ENCODE peak calls at places on chromosomes 12 and 14, in five cellular contexts. T is neuronal stem cell, P is H9, Y is trophoblast cell, A is mesenchymal stem cell. U is an unnamed sample.

GRCh38 chr14:72523397-72524157 is 370.3 kb downstream of the DPF3 start:
- DNase-seq in T (no peak), P (no peak), Y (no peak), A (no peak), U (peak; percentile 19)

GRCh38 chr14:52801014-52801708 is 9.8 kb upstream of the GNPNAT1 start:
- DNase-seq in T (no peak), P (no peak), Y (peak; percentile 15), A (peak; percentile 97), U (peak; percentile 92)

GRCh38 chr14:100688598-100689499 is 37.8 kb upstream of the DLK1 start:
- DNase-seq in T (no peak), P (no peak), Y (no peak), A (peak; percentile 82), U (peak; percentile 82)

GRCh38 chr12:121989266-121989950 is 32.3 kb upstream of the BCL7A start:
- DNase-seq in T (no peak), P (no peak), Y (no peak), A (no peak), U (no peak)

GRCh38 chr14:67370830-67371229 is 10.7 kb downstream of the EIF2S1 start:
- DNase-seq in T (no peak), P (no peak), Y (no peak), A (no peak), U (peak; percentile 26)

GRCh38 chr12:50765325-50765911 is 1.5 kb downstream of the ATF1 start:
- DNase-seq in T (peak; percentile 27), P (peak; percentile 46), Y (peak; percentile 71), A (peak; percentile 76), U (peak; percentile 56)

GRCh38 chr12:52529417-52529816 is 9.2 kb upstream of the KRT5 start:
- DNase-seq in T (no peak), P (no peak), Y (no peak), A (no peak), U (no peak)

GRCh38 chr14:91311284-91311662 is 66.8 kb upstream of the GPR68 start:
- DNase-seq in T (no peak), P (no peak), Y (no peak), A (no peak), U (no peak)

GRCh38 chr14:90276627-90277367 is 20.4 kb downstream of the PSMC1 start:
- DNase-seq in T (no peak), P (peak; percentile 73), Y (no peak), A (no peak), U (peak; percentile 13)

GRCh38 chr14:63717704-63718103 is 10.2 kb downstream of the SGPP1 start:
- DNase-seq in T (no peak), P (no peak), Y (no peak), A (peak; percentile 52), U (peak; percentile 36)

GRCh38 chr12:58465418-58465817 is 454.9 kb downstream of the LRIG3 start:
- DNase-seq in T (no peak), P (no peak), Y (no peak), A (no peak), U (peak; percentile 18)

GRCh38 chr12:80269953-80270552 is 170.7 kb downstream of the OTOGL start:
- DNase-seq in T (peak; percentile 35), P (no peak), Y (no peak), A (peak; percentile 59), U (peak; percentile 60)

GRCh38 chr12:57628280-57629191 is 4.5 kb downstream of the B4GALNT1 start:
- DNase-seq in T (no peak), P (peak; percentile 31), Y (no peak), A (no peak), U (no peak)

DNA sequence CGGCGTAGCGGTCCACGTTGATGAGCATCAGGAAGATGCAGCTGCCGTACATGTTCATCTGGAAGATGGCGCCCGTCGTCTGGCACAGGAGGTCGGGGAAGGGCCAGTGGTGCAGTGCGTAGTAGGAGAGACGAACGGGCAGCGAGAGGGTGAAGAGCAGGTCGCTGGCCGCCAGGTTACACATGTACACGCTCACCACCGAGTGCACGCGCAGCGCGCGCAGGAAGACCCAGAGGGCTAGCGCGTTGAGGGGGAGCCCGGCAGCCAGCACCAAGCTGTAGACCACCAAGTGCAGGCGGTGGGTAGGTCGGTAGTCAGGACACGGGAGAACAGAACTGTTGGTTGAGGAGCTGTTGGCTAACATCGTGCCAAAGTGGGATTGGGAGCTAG is 13.7 kb upstream of the CHD4 start:
- DNase-seq in T (no peak), P (no peak), Y (no peak), A (no peak), U (no peak)
- H3K4ac ChIP-seq in T (peak overlapping the region; percentile 96), P (no peak overlapping the region), Y (no peak overlapping the region), A (peak overlapping the region; percentile 44), U (no peak overlapping the region)

DNA sequence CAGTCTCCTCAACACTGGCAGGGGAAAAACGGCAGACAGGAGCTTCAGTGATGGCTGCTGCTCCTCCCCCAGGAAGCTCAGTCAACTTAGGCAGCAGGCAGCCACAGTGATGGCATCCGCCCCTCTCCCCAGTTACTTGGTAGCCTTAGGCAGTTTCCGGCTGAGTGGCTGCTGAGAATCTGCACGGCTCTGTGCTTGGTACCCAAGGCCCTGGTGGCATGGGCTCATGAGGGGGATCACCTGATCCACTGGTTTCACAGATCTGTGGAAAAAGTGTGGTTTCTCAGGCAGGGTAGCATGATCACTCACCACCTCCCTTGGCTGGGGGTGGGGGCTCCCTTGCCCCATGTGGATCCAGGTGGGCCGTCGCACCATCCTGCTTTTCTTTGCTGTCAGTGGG is 244.6 kb upstream of the MDGA2 start:
- DNase-seq in T (no peak), P (no peak), Y (no peak), A (no peak), U (no peak)
- H2AK5ac ChIP-seq in T (no peak overlapping the region), P (no peak overlapping the region), Y (no peak overlapping the region), A (no peak overlapping the region), U (no peak overlapping the region)

DNA sequence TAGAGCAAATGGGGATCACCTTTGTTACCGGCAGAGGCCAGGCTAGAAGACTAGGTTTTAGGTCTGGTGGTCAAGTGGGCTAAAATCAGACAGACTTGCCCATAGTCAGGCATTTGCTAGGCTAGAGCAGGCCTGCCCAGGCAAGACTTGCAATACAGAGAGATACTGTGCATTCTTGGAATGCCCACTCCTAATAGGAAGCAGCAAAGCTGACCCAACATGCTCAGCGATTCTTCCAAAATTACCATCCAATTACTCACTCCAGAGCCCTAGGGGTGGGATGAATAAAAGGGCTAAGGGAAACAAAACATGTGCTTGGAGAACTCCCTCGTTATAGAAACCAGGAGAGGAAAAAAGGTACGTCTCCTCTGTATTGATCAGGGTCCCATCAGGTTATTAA is 187.8 kb upstream of the AMIGO2 start:
- DNase-seq in T (no peak), P (no peak), Y (peak; percentile 51), A (no peak), U (peak; percentile 26)
- H3K4ac ChIP-seq in T (no peak overlapping the region), P (no peak overlapping the region), Y (no peak overlapping the region), A (no peak overlapping the region), U (peak overlapping the region; percentile 36)

DNA sequence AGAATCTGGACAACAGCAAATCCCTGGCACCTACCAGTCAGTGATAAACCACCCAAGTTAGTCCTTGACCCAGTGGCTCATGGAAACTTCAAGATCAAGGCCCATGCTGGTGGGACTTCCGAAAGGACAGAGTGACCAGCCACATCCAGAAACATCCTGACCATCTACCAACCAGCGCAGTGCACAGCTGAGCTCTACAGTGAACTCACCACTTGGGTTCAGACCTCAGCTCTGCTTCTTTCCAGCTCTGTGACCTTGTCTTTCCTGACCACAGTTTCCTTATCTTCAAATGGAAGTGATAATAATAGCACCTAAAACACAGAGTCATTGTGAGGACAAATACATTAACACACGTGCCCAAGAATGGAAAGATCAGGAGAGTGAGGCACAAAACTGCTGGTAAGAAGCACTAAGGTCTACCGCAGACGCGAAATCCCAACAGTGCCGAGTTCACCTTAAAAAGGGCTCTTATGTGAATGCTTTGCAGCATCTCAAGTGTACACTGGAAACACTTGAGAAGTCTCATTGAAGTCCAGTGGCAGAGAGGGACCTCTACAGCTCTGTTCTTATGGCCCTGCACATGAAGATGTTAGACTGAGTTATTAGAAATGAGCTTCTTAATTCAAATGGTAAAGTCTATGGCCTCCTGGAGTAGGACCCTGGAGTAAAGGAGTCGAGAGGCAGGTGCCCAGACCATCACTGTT is 128.8 kb downstream of the CCDC60 start:
- DNase-seq in T (no peak), P (no peak), Y (no peak), A (no peak), U (no peak)
- H2AK5ac ChIP-seq in T (no peak overlapping the region), P (no peak overlapping the region), Y (no peak overlapping the region), A (no peak overlapping the region), U (no peak overlapping the region)